ENCODE peak calls at places on chromosomes 4 and X, in ten cellular contexts. Y is GF-D8; I is EL; L is aorta; Q is ELF-1; Z is stimulated activated CD8-positive, alpha-beta memory T cell treated with anti-CD3 and anti-CD28 coated beads, Interleukin-2, amount 100 ng/mL, for 48 hours; H is thoracic aorta; C is transverse colon; M is NCI-H82; A is endothelial cell. E is an unnamed sample.

GRCh38 chr4:123701046-123701445 is 304.5 kb downstream of the SPRY1 start:
- DNase-seq in Y (no peak), I (no peak), L (no peak), Q (no peak), Z (no peak), H (no peak), C (no peak), M (no peak), A (no peak), E (no peak)

GRCh38 chrX:16022580-16023170 is 100.7 kb upstream of the GRPR start:
- DNase-seq in Y (no peak), I (peak), L (no peak), Q (no peak), Z (no peak), H (no peak), C (no peak), M (no peak), A (no peak), E (no peak)

GRCh38 chrX:94662665-94663064 is 988.7 kb downstream of the FAM133A start:
- DNase-seq in Y (no peak), I (no peak), L (no peak), Q (no peak), Z (no peak), H (no peak), C (no peak), M (peak), A (no peak), E (no peak)

GRCh38 chrX:65407157-65407626 is 127.4 kb downstream of the LAS1L start:
- DNase-seq in Y (no peak), I (no peak), L (no peak), Q (peak), Z (no peak), H (no peak), C (no peak), M (no peak), A (no peak), E (peak)

GRCh38 chrX:101986571-101986970 is 54.7 kb upstream of the ZMAT1 start:
- DNase-seq in Y (no peak), I (peak), L (no peak), Q (no peak), Z (no peak), H (no peak), C (no peak), M (no peak), A (no peak), E (no peak)

GRCh38 chrX:137286423-137286822 is 252.6 kb upstream of the GPR101 start:
- DNase-seq in Y (no peak), I (no peak), L (no peak), Q (no peak), Z (no peak), H (no peak), C (no peak), M (no peak), A (no peak), E (no peak)

GRCh38 chr4:139833131-139833930 is 167.7 kb downstream of the MGST2 start:
- DNase-seq in Y (no peak), I (no peak), L (no peak), Q (peak), Z (no peak), H (no peak), C (no peak), M (peak), A (no peak), E (no peak)

GRCh38 chr4:149534779-149535178 is 280.9 kb downstream of the IQCM start:
- DNase-seq in Y (no peak), I (no peak), L (no peak), Q (no peak), Z (no peak), H (no peak), C (no peak), M (peak), A (no peak), E (no peak)

GRCh38 chr4:3833326-3833989 is 67.3 kb downstream of the ADRA2C start:
- DNase-seq in Y (no peak), I (no peak), L (peak), Q (no peak), Z (no peak), H (no peak), C (no peak), M (no peak), A (no peak), E (no peak)

GRCh38 chr4:26028793-26029511 is 114.9 kb downstream of the SMIM20 start:
- DNase-seq in Y (no peak), I (peak), L (peak), Q (peak), Z (peak), H (no peak), C (peak), M (peak), A (peak), E (peak)

GRCh38 chr4:36215627-36216026 is 28.7 kb downstream of the ARAP2 start:
- DNase-seq in Y (no peak), I (no peak), L (no peak), Q (no peak), Z (no peak), H (no peak), C (no peak), M (no peak), A (no peak), E (no peak)

GRCh38 chrX:150649096-150649870 is 43.9 kb upstream of the MTMR1 start:
- DNase-seq in Y (no peak), I (peak), L (peak), Q (no peak), Z (no peak), H (no peak), C (peak), M (no peak), A (no peak), E (no peak)

GRCh38 chr4:153785830-153786721 is 2.8 kb downstream of the SFRP2 start:
- DNase-seq in Y (no peak), I (no peak), L (no peak), Q (peak), Z (no peak), H (no peak), C (no peak), M (peak), A (no peak), E (no peak)

GRCh38 chr4:8709729-8710360 is 117.3 kb downstream of the CPZ start:
- DNase-seq in Y (no peak), I (no peak), L (no peak), Q (no peak), Z (no peak), H (no peak), C (peak), M (no peak), A (no peak), E (no peak)

GRCh38 chrX:149074429-149074828 is 430.7 kb downstream of the IDS start:
- DNase-seq in Y (peak), I (no peak), L (peak), Q (peak), Z (no peak), H (no peak), C (no peak), M (no peak), A (no peak), E (no peak)

GRCh38 chr4:171896426-171896825 is 83.2 kb downstream of the GALNTL6 start:
- DNase-seq in Y (no peak), I (no peak), L (no peak), Q (no peak), Z (no peak), H (no peak), C (no peak), M (peak), A (no peak), E (no peak)

GRCh38 chr4:147843162-147843561 is 111.3 kb downstream of the ARHGAP10 start:
- DNase-seq in Y (no peak), I (no peak), L (no peak), Q (peak), Z (no peak), H (no peak), C (no peak), M (peak), A (no peak), E (no peak)